ENCODE peak calls at places on chromosomes 3 and 15, in four cellular contexts. One of them, this sample, is unnamed.

GRCh38 chr3:29511701-29512100 is 230.8 kb downstream of the RBMS3 start:
- DNase-seq in mesendoderm: no peak
- DNase-seq in mucosa of descending colon: no peak
- DNase-seq in neural crest cell: no peak
- DNase-seq in this sample: no peak

GRCh38 chr15:65327651-65328393 is 23.3 kb downstream of the RNU5B-1 start:
- DNase-seq in neural crest cell: no peak
- DNase-seq in mucosa of descending colon: no peak
- DNase-seq in mesendoderm: no peak
- DNase-seq in this sample: no peak

GRCh38 chr3:187110156-187110555 is 29.1 kb downstream of the RPL39L start:
- DNase-seq in neural crest cell: no peak
- DNase-seq in mesendoderm: no peak
- DNase-seq in mucosa of descending colon: no peak
- DNase-seq in this sample: no peak

GRCh38 chr15:34116620-34117019 is 14.7 kb downstream of the PGBD4 start:
- DNase-seq in mesendoderm: no peak
- DNase-seq in neural crest cell: no peak
- DNase-seq in mucosa of descending colon: no peak
- DNase-seq in this sample: no peak

GRCh38 chr3:37862712-37863551 is 1.3 kb downstream of the CTDSPL start:
- DNase-seq in mucosa of descending colon: no peak
- DNase-seq in neural crest cell: no peak
- DNase-seq in mesendoderm: peak; percentile 57
- DNase-seq in this sample: no peak

GRCh38 chr3:100761211-100761921 is 52.1 kb downstream of the TFG start:
- DNase-seq in mesendoderm: peak; percentile 23
- DNase-seq in mucosa of descending colon: no peak
- DNase-seq in neural crest cell: no peak
- DNase-seq in this sample: no peak

GRCh38 chr3:195154111-195154791 is 116.7 kb downstream of the XXYLT1 start:
- DNase-seq in mesendoderm: no peak
- DNase-seq in mucosa of descending colon: no peak
- DNase-seq in neural crest cell: no peak
- DNase-seq in this sample: no peak

GRCh38 chr3:122858373-122858772 is 63.5 kb downstream of the SLC49A4 start:
- DNase-seq in neural crest cell: no peak
- DNase-seq in mesendoderm: peak; percentile 13
- DNase-seq in mucosa of descending colon: no peak
- DNase-seq in this sample: no peak

GRCh38 chr3:3628676-3629328 is 170.4 kb upstream of the LRRN1 start:
- DNase-seq in neural crest cell: no peak
- DNase-seq in mucosa of descending colon: no peak
- DNase-seq in mesendoderm: no peak
- DNase-seq in this sample: no peak

GRCh38 chr3:150490212-150490611 is 56.1 kb downstream of the SERP1 start:
- DNase-seq in mucosa of descending colon: no peak
- DNase-seq in mesendoderm: no peak
- DNase-seq in neural crest cell: no peak
- DNase-seq in this sample: no peak

GRCh38 chr3:162168715-162169114 is 672.1 kb downstream of the OTOL1 start:
- DNase-seq in mucosa of descending colon: no peak
- DNase-seq in mesendoderm: no peak
- DNase-seq in neural crest cell: no peak
- DNase-seq in this sample: no peak

GRCh38 chr3:151873433-151873832 is at the start of gene SUCNR1:
- DNase-seq in mucosa of descending colon: no peak
- DNase-seq in neural crest cell: no peak
- DNase-seq in mesendoderm: no peak
- DNase-seq in this sample: no peak

GRCh38 chr3:176296066-176296597 is 901.1 kb downstream of the TBL1XR1 start:
- DNase-seq in mesendoderm: peak; percentile 40
- DNase-seq in mucosa of descending colon: no peak
- DNase-seq in neural crest cell: no peak
- DNase-seq in this sample: no peak

GRCh38 chr3:178233371-178233770 is 302.9 kb upstream of the KCNMB2 start:
- DNase-seq in mucosa of descending colon: no peak
- DNase-seq in neural crest cell: no peak
- DNase-seq in mesendoderm: no peak
- DNase-seq in this sample: no peak

GRCh38 chr3:8824238-8824637 is 54.8 kb upstream of the OXTR start:
- DNase-seq in mucosa of descending colon: no peak
- DNase-seq in mesendoderm: no peak
- DNase-seq in neural crest cell: no peak
- DNase-seq in this sample: no peak

GRCh38 chr15:60751985-60752952 is 273.3 kb upstream of the ICE2 start:
- DNase-seq in mucosa of descending colon: no peak
- DNase-seq in mesendoderm: no peak
- DNase-seq in neural crest cell: no peak
- DNase-seq in this sample: peak; percentile 5

GRCh38 chr3:82100378-82100777 is 338.9 kb upstream of the GBE1 start:
- DNase-seq in mucosa of descending colon: no peak
- DNase-seq in neural crest cell: no peak
- DNase-seq in mesendoderm: peak; percentile 40
- DNase-seq in this sample: no peak

GRCh38 chr15:93980149-93980911 is 251.0 kb upstream of the MCTP2 start:
- DNase-seq in neural crest cell: no peak
- DNase-seq in mucosa of descending colon: no peak
- DNase-seq in mesendoderm: no peak
- DNase-seq in this sample: no peak

GRCh38 chr15:95298729-95299128 is 1031.8 kb upstream of the NR2F2 start:
- DNase-seq in neural crest cell: no peak
- DNase-seq in mucosa of descending colon: no peak
- DNase-seq in mesendoderm: no peak
- DNase-seq in this sample: no peak

GRCh38 chr15:84654689-84655453 is 788 bp upstream of the WDR73 start:
- DNase-seq in neural crest cell: peak; percentile 61
- DNase-seq in mesendoderm: peak; percentile 90
- DNase-seq in mucosa of descending colon: peak; percentile 87
- DNase-seq in this sample: peak; percentile 71

GRCh38 chr3:129616713-129617112 is 10.2 kb upstream of the PLXND1 start:
- DNase-seq in mesendoderm: no peak
- DNase-seq in mucosa of descending colon: no peak
- DNase-seq in neural crest cell: no peak
- DNase-seq in this sample: no peak

GRCh38 chr3:100209948-100210776 is 50.6 kb upstream of the TBC1D23 start:
- DNase-seq in mucosa of descending colon: no peak
- DNase-seq in mesendoderm: no peak
- DNase-seq in neural crest cell: no peak
- DNase-seq in this sample: no peak

GRCh38 chr3:124360626-124361025 is 368.7 kb upstream of the ROPN1 start:
- DNase-seq in neural crest cell: no peak
- DNase-seq in mesendoderm: peak; percentile 82
- DNase-seq in mucosa of descending colon: no peak
- DNase-seq in this sample: no peak

GRCh38 chr15:93929375-93930094 is 301.8 kb upstream of the MCTP2 start:
- DNase-seq in mesendoderm: peak; percentile 64
- DNase-seq in neural crest cell: no peak
- DNase-seq in mucosa of descending colon: no peak
- DNase-seq in this sample: no peak

GRCh38 chr3:187831125-187832051 is 86.1 kb upstream of the BCL6 start:
- DNase-seq in mucosa of descending colon: no peak
- DNase-seq in neural crest cell: no peak
- DNase-seq in mesendoderm: no peak
- DNase-seq in this sample: no peak

This sample was measured in endothelial cell.